ENCODE peak calls at places on chromosomes 4 and X, in ten cellular contexts. E, I, R, S, J, L, D, X, W and F are unnamed samples.

GRCh38 chr4:3421470-3421869 is 20.3 kb upstream of the HGFAC start:
- DNase-seq in D (no peak), W (no peak), E (no peak), R (no peak), S (no peak), J (no peak), L (no peak), X (peak), I (no peak), F (no peak)

GRCh38 chr4:72215198-72215597 is 183.4 kb downstream of the NPFFR2 start:
- DNase-seq in I (peak), X (no peak), D (no peak), S (no peak), E (no peak), L (no peak), J (no peak), W (no peak), R (no peak), F (no peak)

GRCh38 chrX:21800344-21800770 is 39.1 kb upstream of the MBTPS2 start:
- DNase-seq in W (no peak), R (peak), S (no peak), I (no peak), D (no peak), E (no peak), L (no peak), X (no peak), J (no peak), F (peak)

GRCh38 chr4:1398686-1399507 is 7.3 kb downstream of the NKX1-1 start:
- DNase-seq in E (no peak), R (no peak), X (no peak), L (no peak), D (no peak), I (no peak), W (no peak), J (peak), S (no peak), F (no peak)

GRCh38 chr4:183861426-183861825 is 43.7 kb upstream of the STOX2 start:
- DNase-seq in S (no peak), W (no peak), D (no peak), L (no peak), J (no peak), X (no peak), E (no peak), R (no peak), I (no peak), F (no peak)

GRCh38 chrX:108178099-108178498 is 86.5 kb downstream of the ATG4A start:
- DNase-seq in W (no peak), I (no peak), S (no peak), L (no peak), D (no peak), R (no peak), E (no peak), X (no peak), J (peak), F (no peak)

GRCh38 chr4:174314770-174315169 is 31.1 kb downstream of the CEP44 start:
- DNase-seq in X (no peak), E (no peak), J (no peak), I (no peak), R (peak), S (peak), W (no peak), D (no peak), L (no peak), F (no peak)

GRCh38 chr4:147709999-147710398 is 21.9 kb upstream of the ARHGAP10 start:
- DNase-seq in J (no peak), X (no peak), L (no peak), W (no peak), I (no peak), D (no peak), E (no peak), S (no peak), R (no peak), F (no peak)

GRCh38 chr4:907691-908437 is 24.3 kb downstream of the GAK start:
- DNase-seq in X (no peak), D (no peak), S (no peak), I (no peak), L (no peak), J (no peak), E (no peak), R (no peak), W (no peak), F (no peak)

DNA sequence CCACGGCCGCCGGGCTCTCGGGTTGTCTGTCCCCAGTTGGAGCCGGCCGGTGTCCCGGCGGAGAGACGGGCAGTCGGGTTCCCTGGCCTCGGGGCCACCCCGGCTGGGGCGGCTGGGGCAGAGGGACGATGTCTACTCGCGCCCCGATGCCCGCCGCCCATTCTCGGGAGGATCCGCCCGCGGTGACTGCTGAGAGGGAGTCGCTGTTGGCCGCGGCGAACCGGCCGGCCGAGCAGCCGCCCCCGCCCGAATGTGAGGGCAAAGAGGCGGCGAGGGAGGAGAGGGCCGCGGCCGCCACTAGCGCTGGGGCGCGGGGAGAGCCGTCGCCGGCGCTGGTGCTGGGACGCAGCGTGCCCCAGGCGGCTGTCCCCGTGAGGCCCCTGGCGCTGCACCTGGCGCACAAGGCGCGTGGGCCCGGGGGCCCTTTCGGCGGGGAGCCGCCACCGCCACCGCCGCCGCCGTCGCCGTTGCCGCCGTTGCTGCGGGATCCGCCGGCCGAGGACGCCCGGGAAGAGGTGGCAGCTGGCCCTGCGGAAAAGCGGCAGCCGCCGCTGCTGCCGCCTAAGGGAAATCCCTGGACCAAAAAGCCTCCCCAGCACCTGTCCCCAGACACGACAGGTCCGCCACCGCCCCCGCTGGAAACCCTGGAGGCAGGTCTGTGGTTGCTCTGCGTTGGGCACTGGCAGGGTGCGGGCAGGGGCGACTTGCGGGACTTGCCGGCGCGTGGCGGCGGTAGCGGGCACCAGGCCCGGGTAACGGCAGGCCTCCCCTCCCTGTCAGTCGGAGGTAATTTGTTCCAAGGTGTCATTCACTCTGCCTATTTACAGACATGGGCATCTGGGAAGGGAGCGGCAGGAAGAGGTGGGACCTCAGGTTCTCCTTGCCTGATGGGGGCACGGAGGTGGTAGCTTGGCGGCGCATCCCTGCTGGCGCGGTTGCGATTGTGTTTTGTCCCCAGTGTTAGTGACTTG is 739 bp downstream of the LARP1B start:
- DNase-seq in J (peak), S (peak), D (peak), W (peak), X (peak), L (peak), E (peak), R (peak), I (peak), F (peak)
- TF ChIP-seq POLR2A in J (no peak), S (peak), D (no peak), W (peak), X (peak), L (peak), E (no peak), R (no peak), I (no peak), F (peak)

DNA sequence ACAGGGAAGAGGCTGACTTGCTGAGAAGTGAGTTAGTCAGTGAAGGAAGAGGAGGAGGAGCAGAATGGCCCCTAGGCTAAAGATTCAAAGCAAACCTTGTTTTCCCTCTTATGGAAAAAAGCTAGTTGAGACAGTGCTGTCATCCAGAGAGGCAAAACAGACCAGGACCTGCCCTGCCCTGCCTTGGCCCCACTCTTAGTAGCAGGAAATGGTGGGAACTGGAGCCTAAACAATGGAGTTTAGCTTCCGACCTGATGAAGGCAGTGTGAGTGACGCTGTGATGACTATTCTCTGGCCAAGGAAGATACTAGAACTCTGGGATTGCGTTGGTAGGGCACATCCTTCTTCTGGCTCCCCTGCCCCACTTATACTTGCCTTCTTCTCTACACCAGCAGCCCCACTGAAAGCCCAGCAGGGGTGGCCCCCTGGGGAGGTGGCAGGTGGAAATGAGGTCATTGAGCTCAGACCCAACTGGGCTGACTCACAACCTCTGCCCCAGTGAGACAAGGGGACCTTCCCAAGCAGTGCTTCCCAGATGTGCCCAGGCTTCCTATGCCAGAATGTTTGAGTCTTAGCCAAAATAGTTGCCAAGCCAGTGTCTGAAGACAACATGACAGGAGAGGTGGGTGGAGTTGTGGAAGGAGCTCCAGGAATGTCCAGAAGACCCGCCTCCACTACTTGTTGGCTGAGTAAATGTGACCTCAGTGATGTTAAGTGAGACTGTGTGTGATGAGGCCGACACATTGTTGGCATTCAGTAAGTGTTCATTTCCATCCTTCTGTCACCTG is 38.8 kb downstream of the MSN start:
- DNase-seq in D (no peak), S (no peak), E (no peak), W (no peak), I (peak), X (peak), J (peak), L (no peak), R (peak), F (no peak)
- TF ChIP-seq POLR2A in D (no peak), S (no peak), E (no peak), W (no peak), I (no peak), X (no peak), J (no peak), L (no peak), R (no peak), F (no peak)

GRCh38 chr4:83012631-83013419 is 2.2 kb upstream of the LIN54 start:
- DNase-seq in X (peak), L (peak), W (peak), E (peak), J (peak), I (peak), R (peak), D (peak), S (peak), F (peak)
- TF ChIP-seq POLR2A in X (peak), L (peak), W (peak), E (no peak), J (no peak), I (no peak), R (peak), D (peak), S (peak), F (peak)

DNA sequence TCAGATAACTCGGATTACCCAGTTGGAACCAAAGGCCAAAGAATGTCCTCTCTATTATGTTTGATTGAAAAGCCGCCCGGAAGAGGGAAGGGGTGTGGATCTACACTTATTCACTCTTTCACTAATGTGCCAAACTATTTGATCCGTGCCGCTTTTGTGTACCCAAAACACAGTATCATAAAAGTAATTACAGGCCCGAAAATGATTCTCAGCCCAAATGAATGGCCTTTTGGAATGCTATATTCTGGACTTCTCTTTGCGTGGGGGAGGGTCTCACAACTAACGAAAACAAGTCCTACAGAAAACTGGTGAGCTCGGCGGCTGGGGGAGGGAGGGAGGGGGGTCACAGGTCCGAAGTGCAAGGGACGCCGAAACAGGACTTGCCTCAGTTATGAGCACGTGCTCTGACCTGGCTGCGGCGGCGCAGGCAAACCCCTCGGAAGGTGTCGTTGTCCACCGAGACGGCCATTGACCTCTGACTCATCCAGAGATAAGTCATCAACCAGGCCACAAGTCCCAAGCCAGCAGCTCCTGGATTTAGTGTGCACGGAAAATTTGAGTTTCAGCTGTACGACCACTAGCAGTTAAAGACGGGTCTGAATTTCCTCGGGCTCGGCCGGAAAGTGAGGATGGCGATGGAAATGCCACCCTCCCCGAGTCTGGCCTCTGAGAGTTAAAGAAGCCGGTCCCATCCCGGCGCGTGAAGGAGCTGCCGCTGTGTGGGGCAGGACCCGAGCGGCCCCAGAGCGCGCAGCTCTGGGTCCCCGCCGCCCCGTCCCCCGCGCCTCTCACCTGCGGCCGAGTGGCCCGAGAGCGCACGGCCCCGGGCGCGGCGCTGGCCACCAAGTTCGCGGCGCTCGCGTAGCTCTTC is 721 bp downstream of the SH3D19 start:
- DNase-seq in R (peak), D (peak), I (peak), L (peak), E (peak), S (no peak), J (no peak), X (peak), W (peak), F (peak)
- TF ChIP-seq POLR2A in R (no peak), D (no peak), I (no peak), L (peak), E (no peak), S (no peak), J (no peak), X (no peak), W (no peak), F (no peak)

DNA sequence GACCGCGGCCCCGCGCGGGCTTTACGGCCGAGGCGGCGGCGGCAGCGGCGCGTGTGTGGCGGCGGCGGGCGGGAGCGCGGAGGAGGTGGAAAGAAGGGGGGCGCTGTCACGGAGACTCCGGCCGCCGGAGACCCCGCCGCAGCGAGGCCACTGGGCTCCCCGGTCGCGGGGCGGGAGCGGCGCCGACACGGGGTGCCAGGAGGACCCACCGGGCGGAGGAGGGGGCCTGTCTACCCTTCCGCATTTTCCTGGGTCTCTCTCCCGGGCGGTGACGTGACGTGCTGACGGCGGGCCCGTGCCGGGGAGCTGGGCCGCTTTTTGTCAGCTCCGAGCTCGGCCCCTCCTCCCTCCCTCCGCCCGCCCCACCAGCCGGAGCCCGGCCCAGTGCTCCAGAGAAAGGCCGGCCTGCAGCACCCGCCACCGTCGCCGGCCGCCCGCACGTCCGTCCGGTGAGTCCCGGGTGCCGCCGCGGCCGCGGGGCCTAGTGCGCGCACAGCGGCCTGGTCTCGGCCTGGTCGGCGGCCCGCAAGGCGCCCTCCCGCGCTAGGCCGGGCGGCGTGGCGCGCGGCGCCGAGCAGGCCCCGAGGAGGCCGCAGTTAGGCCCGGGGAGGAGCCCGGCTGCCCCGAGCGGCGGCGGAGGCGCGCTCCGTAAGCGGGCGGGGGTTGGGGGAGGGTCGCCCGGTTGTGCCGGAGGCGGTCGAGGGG is at the start of gene ZFX:
- DNase-seq in S (peak), E (no peak), J (peak), R (peak), I (peak), D (peak), L (peak), X (peak), W (peak), F (peak)
- TF ChIP-seq POLR2A in S (peak), E (no peak), J (no peak), R (peak), I (no peak), D (no peak), L (peak), X (peak), W (peak), F (peak)